ENCODE peak calls at places on chromosomes 11 and 22, in six cellular contexts. T is GM10248, D is fibroblast of lung, M is cardiac muscle cell, Y is AG04450, E is lower leg skin. C is an unnamed sample.

GRCh38 chr11:32466279-32466915 is 31.1 kb upstream of the WT1 start:
- DNase-seq in D (peak), M (no peak), Y (no peak), T (no peak), E (no peak), C (no peak)

GRCh38 chr11:73249304-73249703 is 22.8 kb upstream of the P2RY6 start:
- DNase-seq in E (no peak), Y (no peak), D (peak), M (no peak), T (no peak), C (no peak)

GRCh38 chr11:132980721-132981120 is 551.6 kb downstream of the OPCML start:
- DNase-seq in D (no peak), M (no peak), E (no peak), Y (no peak), T (no peak), C (no peak)

GRCh38 chr22:24417901-24418641 is 9.3 kb upstream of the ADORA2A start:
- DNase-seq in E (peak), Y (no peak), D (no peak), T (no peak), M (no peak), C (no peak)

GRCh38 chr11:2511421-2512369 is 66.9 kb downstream of the KCNQ1 start:
- DNase-seq in Y (no peak), E (peak), D (no peak), M (no peak), T (peak), C (peak)

GRCh38 chr11:102325088-102325487 is 7.8 kb downstream of the BIRC3 start:
- DNase-seq in Y (no peak), M (no peak), T (no peak), E (no peak), D (no peak), C (no peak)

GRCh38 chr22:24521791-24522245 is 26.7 kb downstream of the UPB1 start:
- DNase-seq in Y (no peak), D (peak), M (peak), T (peak), E (no peak), C (no peak)

GRCh38 chr11:69301491-69302401 is 7.8 kb downstream of the MYEOV start:
- DNase-seq in T (no peak), D (peak), M (no peak), E (no peak), Y (peak), C (no peak)

GRCh38 chr22:27032121-27032761 is 374.9 kb downstream of the MIAT start:
- DNase-seq in E (no peak), M (peak), T (no peak), Y (no peak), D (peak), C (no peak)

GRCh38 chr22:27747396-27748256 is 53.9 kb downstream of the MN1 start:
- DNase-seq in D (no peak), M (no peak), E (no peak), T (no peak), Y (no peak), C (no peak)

GRCh38 chr11:45045692-45046471 is 95.2 kb upstream of the TP53I11 start:
- DNase-seq in E (peak), Y (no peak), M (no peak), D (peak), T (no peak), C (no peak)

GRCh38 chr11:18567081-18567480 is 21.5 kb downstream of the UEVLD start:
- DNase-seq in M (no peak), E (no peak), D (no peak), T (no peak), Y (no peak), C (no peak)

GRCh38 chr11:2102883-2103213 is 36.3 kb downstream of the IGF2 start:
- DNase-seq in M (no peak), T (no peak), E (no peak), D (no peak), Y (no peak), C (no peak)

GRCh38 chr11:57566564-57567209 is 785 bp downstream of the UBE2L6 start:
- DNase-seq in T (no peak), M (no peak), Y (no peak), E (no peak), D (no peak), C (no peak)

GRCh38 chr11:132253469-132254264 is 883.3 kb downstream of the NTM start:
- DNase-seq in M (no peak), Y (no peak), D (no peak), E (peak), T (no peak), C (no peak)

GRCh38 chr11:43135966-43136534 is 175.7 kb upstream of the API5 start:
- DNase-seq in T (no peak), D (no peak), M (no peak), E (no peak), Y (no peak), C (no peak)

GRCh38 chr11:121757480-121758125 is 304.8 kb upstream of the SORL1-AS1 start:
- DNase-seq in T (no peak), M (no peak), E (no peak), D (peak), Y (no peak), C (no peak)

DNA sequence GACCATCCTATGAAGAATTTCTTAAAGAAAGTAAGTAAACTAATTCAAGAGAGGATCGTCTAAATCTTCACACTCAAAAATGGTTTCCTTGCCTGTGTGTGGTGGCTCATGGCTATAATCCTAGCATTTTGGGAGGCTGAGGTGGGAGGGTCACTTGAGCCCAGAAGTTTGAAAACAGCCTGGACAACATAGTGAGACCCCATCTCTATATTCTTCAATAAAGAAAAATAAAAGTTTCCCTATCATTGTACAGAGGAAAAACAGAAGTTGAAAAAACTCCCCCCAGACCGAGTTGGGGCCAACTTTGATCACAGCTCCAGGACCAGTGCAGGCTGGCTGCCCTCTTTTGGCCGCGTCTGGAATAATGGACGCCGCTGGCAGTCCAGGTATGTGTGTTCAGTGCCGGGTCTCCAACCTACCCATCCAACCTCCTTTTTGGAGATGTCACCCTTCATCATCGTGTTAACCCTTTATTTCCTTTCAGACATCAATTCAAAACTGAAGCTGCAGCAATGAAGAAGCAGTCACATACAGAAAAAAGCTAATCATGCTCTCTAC is 3.0 kb downstream of the RPS25 start:
- DNase-seq in T (no peak), M (no peak), D (no peak), E (no peak), Y (no peak), C (no peak)
- TF ChIP-seq CTCF in T (peak), M (no peak), D (no peak), E (no peak), Y (no peak), C (peak)

GRCh38 chr22:28829358-28830181 is 29.2 kb upstream of the XBP1 start:
- DNase-seq in Y (peak), D (peak), E (peak), M (peak), T (peak), C (peak)

GRCh38 chr22:28831140-28832072 is 31.0 kb upstream of the XBP1 start:
- DNase-seq in D (no peak), M (no peak), Y (no peak), E (no peak), T (no peak), C (no peak)

GRCh38 chr22:28822930-28823481 is 22.6 kb upstream of the XBP1 start:
- DNase-seq in M (no peak), T (no peak), D (peak), E (no peak), Y (no peak), C (no peak)

GRCh38 chr22:28821452-28821851 is 21.1 kb upstream of the XBP1 start:
- DNase-seq in T (no peak), Y (no peak), D (no peak), E (no peak), M (no peak), C (no peak)

DNA sequence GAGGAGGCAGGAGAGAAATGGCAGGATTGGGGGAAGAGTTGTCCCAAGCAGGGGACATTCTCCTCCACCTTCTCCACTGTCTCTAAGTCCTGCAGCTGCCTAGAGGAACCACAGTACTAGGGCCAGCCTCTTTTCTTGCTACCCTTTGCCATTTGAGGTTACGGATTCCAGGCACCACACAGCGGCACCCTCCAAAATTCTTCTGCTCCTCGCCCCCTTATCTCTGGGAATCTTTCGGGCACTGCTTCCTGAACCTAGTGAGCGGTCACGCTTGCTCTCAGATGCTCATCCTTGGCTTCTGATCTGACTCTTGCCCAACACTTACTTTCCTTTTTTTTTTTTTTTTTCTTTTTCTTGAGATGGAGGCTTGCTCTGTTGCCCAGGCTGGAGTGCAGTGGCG is 26.6 kb upstream of the XBP1 start:
- DNase-seq in Y (no peak), T (no peak), M (no peak), E (no peak), D (no peak), C (no peak)
- TF ChIP-seq CTCF in Y (no peak), T (no peak), M (no peak), E (no peak), D (no peak), C (no peak)

DNA sequence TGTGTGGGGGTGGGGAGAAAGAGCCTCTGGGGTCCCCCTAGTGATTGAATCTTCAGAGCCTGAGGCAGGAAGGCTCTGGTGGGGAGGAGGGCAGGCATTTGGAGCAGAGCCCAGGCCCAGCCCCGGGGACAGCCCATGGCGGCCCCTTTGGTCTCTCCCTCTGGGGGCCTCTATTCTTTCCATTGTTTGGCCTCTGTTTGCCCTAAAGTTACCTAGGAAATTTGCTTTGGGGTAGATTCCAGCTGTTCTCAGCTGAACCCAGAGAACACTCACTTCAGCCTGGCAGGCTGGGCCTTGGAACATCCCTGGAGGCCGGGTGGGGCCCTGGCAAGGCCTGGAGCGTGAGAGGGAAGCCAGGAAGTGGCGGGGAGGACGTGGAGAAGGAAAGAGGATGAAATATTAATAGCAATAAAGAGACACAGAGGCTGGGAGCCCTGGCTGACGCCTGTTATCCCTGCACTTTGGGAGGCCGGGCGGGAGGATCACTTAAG is 22.9 kb upstream of the A4GALT start:
- DNase-seq in T (no peak), Y (no peak), D (no peak), E (peak), M (no peak), C (no peak)
- TF ChIP-seq CTCF in T (no peak), Y (no peak), D (no peak), E (no peak), M (no peak), C (no peak)

GRCh38 chr11:7597620-7598019 is 75.7 kb downstream of the CYB5R2 start:
- DNase-seq in M (no peak), T (no peak), E (peak), Y (no peak), D (no peak), C (no peak)
- TF ChIP-seq CTCF in M (no peak), T (no peak), E (no peak), Y (no peak), D (no peak), C (no peak)

GRCh38 chr22:40199852-40200251 is 22.1 kb downstream of the TNRC6B start:
- DNase-seq in T (no peak), D (no peak), E (peak), M (no peak), Y (no peak), C (no peak)

GRCh38 chr22:40199223-40199622 is 21.5 kb downstream of the TNRC6B start:
- DNase-seq in E (no peak), M (no peak), T (no peak), Y (no peak), D (no peak), C (no peak)

GRCh38 chr22:40202225-40202944 is 24.7 kb downstream of the TNRC6B start:
- DNase-seq in D (no peak), M (peak), E (no peak), T (no peak), Y (no peak), C (no peak)

GRCh38 chr22:40203568-40203967 is 25.8 kb downstream of the TNRC6B start:
- DNase-seq in E (no peak), T (peak), Y (no peak), M (no peak), D (no peak), C (no peak)

DNA sequence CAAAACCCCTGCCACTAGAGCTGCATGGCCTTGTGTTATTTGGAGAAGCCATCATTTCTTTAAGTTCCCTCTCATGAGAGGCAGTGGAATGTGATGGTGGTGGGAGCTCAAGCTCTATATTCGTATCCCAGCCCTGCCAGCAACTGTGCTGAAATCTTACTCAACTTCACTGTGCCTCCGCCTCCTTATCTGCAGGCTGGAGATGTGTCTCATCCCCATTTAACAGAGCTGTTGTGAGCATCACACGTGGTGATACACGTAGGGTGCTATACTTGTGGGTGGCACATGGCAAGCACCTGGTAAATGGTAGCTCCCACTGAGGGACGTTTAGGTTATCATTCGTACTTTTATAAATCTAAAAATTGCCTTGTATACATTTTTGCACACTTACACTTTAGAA is 23.1 kb downstream of the TNRC6B start:
- DNase-seq in D (no peak), Y (no peak), T (no peak), E (no peak), M (no peak), C (no peak)
- TF ChIP-seq CTCF in D (no peak), Y (no peak), T (no peak), E (no peak), M (no peak), C (no peak)

DNA sequence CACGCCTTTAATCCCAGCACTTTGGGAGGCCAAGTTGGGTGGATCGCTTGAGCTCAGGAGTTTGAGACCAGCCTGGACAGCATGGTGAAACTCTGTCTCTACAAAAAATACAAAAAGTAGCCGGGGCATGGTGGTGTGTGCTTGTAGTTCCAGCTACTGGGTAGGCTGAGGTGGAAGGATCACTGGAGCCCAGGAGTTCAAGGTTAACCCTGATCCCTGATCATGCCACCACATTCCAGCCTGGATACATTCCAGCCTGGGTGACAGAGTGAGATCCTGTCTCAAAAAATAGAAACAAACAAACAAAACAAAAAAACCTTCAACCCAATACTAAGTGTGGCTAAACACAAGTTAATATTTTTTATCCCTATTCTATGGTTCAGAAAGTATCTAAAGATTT is 66.4 kb upstream of the CLNS1A start:
- DNase-seq in D (no peak), M (no peak), Y (no peak), E (no peak), T (no peak), C (no peak)
- TF ChIP-seq CTCF in D (no peak), M (no peak), Y (no peak), E (no peak), T (no peak), C (no peak)

GRCh38 chr11:123653405-123653996 is 923 bp downstream of the SCN3B start:
- DNase-seq in T (no peak), D (no peak), Y (no peak), M (no peak), E (no peak), C (no peak)
- TF ChIP-seq CTCF in T (no peak), D (no peak), Y (no peak), M (peak), E (no peak), C (peak)